ENCODE peak calls at places on chromosomes 13 and 19, in five cellular contexts. J is heart right ventricle, L is MCF 10A, X is cardiac fibroblast, W is progenitor cell of endocrine pancreas. N is an unnamed sample.

GRCh38 chr19:2315818-2316353 is 7.9 kb upstream of the LINGO3 start:
- DNase-seq in J (peak), L (no peak), X (peak), W (peak), N (peak)

GRCh38 chr13:29733069-29733700 is 117.2 kb downstream of the UBL3 start:
- DNase-seq in J (no peak), L (no peak), X (no peak), W (no peak), N (no peak)

GRCh38 chr19:18789422-18789832 is 1.7 kb downstream of the COMP start:
- DNase-seq in J (no peak), L (no peak), X (no peak), W (no peak), N (no peak)

GRCh38 chr13:93361703-93362102 is 135.1 kb downstream of the GPC6 start:
- DNase-seq in J (no peak), L (no peak), X (no peak), W (no peak), N (no peak)

GRCh38 chr19:50952890-50953289 is at the start of gene KLK5:
- DNase-seq in J (no peak), L (no peak), X (no peak), W (no peak), N (no peak)

GRCh38 chr13:86446311-86446710 is 647.1 kb upstream of the SLITRK6 start:
- DNase-seq in J (no peak), L (peak), X (peak), W (no peak), N (peak)

GRCh38 chr19:15283141-15283885 is 49.0 kb downstream of the BRD4 start:
- DNase-seq in J (no peak), L (peak), X (peak), W (no peak), N (no peak)

GRCh38 chr19:50341091-50341564 is 12.0 kb upstream of the KCNC3 start:
- DNase-seq in J (no peak), L (no peak), X (no peak), W (no peak), N (no peak)

GRCh38 chr13:41008349-41008980 is 10.7 kb downstream of the ELF1 start:
- DNase-seq in J (no peak), L (peak), X (peak), W (no peak), N (no peak)

GRCh38 chr13:43387880-43388279 is 364.5 kb downstream of the DNAJC15 start:
- DNase-seq in J (no peak), L (no peak), X (no peak), W (no peak), N (no peak)

GRCh38 chr13:40344270-40345148 is 321.9 kb downstream of the FOXO1 start:
- DNase-seq in J (no peak), L (no peak), X (peak), W (no peak), N (no peak)

GRCh38 chr13:111049791-111050538 is 65.1 kb upstream of the ARHGEF7 start:
- DNase-seq in J (peak), L (peak), X (peak), W (no peak), N (no peak)

GRCh38 chr19:29872224-29872731 is 60.5 kb downstream of the CCNE1 start:
- DNase-seq in J (no peak), L (no peak), X (peak), W (no peak), N (peak)

GRCh38 chr13:26985285-26985878 is 186.2 kb downstream of the USP12 start:
- DNase-seq in J (no peak), L (peak), X (peak), W (peak), N (peak)

GRCh38 chr13:49218493-49219051 is 1.6 kb upstream of the MLNR start:
- DNase-seq in J (no peak), L (no peak), X (peak), W (no peak), N (peak)

GRCh38 chr19:16330368-16330801 is 5.8 kb downstream of the KLF2 start:
- DNase-seq in J (peak), L (peak), X (peak), W (no peak), N (no peak)

GRCh38 chr13:68692049-68692448 is 1415.6 kb upstream of the ATXN8OS start:
- DNase-seq in J (no peak), L (no peak), X (no peak), W (no peak), N (no peak)

GRCh38 chr19:1133471-1133929 is 29.7 kb downstream of the GPX4 start:
- DNase-seq in J (no peak), L (no peak), X (no peak), W (no peak), N (no peak)

DNA sequence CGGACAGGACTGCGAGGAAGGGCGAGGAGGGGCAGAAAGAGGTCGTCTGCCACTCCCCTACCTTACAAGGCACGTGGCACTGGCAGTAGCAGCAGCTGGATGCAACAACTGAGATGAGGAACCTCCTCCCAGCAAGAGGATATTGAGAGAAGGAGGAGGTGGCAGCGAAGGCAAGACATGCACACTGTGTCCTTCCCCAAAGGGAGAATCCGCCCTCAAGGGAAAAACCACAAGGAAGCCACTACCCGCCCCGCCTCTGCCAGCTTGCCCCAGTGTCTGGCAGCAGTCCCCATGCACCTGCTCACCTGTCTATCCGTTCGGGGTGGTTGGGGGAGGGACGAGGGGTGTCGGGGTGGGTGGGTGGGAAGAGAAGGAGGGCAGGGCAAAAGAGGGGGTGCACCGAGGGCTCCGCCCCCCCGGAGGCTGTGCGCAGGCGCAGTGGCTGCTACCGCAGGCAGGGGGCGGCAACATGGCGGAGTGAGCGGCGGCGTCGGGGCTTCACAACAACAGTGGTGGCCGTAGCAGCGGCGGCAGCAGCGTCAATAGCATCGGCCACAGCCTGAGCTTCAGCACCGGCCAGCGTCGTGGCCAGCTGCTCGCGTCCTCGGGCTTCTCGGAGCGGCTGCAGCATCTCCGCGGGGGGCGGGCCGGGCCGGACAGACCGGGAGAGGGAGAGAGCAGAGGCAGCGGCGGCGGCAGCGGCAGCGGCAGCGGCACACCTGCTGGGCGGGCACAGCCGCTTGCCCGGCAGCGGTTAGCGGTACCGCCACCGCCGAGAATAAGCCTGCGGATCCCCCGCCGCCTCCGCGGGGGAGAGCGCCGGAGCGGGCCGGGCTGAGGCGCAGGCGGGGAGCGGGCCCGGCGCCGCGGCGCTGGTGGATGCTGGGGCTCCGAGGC is at the start of gene NBEA:
- DNase-seq in J (peak), L (peak), X (peak), W (peak), N (peak)
- TF ChIP-seq CTCF in J (peak), L (no peak), X (no peak), W (peak), N (no peak)

GRCh38 chr19:6729573-6730152 is 7.7 kb downstream of the GPR108 start:
- DNase-seq in J (no peak), L (no peak), X (no peak), W (no peak), N (no peak)
- TF ChIP-seq CTCF in J (no peak), L (no peak), X (no peak), W (no peak), N (no peak)

DNA sequence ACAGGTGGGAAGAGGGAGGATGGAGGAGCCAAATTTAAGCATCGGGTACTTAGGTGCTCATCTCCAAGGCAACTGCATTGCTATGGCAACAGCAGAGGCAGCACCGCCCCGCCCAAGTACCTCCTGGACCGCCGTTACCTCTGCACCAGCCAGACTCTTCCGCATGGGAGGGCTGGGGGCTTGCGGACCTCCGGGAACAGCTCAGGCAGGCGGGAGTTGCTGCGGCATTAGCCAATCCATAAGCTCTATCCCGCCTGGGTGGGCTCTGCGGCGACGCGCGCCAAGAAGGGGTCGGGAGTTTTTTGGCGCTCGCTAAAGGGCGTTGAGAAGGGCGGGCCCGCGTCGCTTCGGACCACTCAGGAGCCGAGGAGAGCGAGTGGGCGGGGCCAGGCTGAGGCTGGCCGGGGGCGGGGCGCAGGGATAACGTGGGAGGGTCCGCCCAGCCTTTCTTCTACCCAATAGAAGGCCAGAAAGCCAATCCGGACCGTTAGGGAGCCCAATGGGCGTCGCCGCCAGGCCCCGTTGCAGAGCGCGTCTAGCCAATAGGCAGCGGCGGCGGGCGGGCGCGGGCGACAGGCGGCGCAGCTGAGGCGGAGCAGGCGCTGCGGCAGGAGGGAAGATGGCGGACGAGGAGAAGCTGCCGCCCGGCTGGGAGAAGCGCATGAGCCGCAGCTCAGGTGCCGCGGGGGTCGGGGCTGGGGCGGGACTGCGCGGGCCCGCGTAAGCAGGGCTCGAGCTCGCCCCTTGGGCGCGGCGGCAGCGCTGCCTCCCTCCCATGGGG is at the start of gene PIN1:
- DNase-seq in J (peak), L (peak), X (peak), W (peak), N (peak)
- TF ChIP-seq CTCF in J (peak), L (peak), X (no peak), W (peak), N (no peak)

GRCh38 chr13:77274126-77274525 is 52.8 kb downstream of the MYCBP2 start:
- DNase-seq in J (no peak), L (no peak), X (peak), W (no peak), N (no peak)
- TF ChIP-seq CTCF in J (peak), L (no peak), X (no peak), W (no peak), N (no peak)